ENCODE peak calls at places on chromosome 20, in nine cellular contexts. Q is Caco-2; P is dorsolateral prefrontal cortex; G is fibroblast of the aortic adventitia; E is A549; K is ascending aorta; U is CD8-positive, alpha-beta T cell; H is Calu3; F is tibial artery. Y is an unnamed sample.
A peak's percentile ranks its signal among the peaks of the same experiment; 100 is the strongest.

GRCh38 chr20:50762045-50762422 is 30.7 kb downstream of the PARD6B start:
- DNase-seq in K (no peak), Q (no peak), U (no peak), H (peak; percentile 40), G (peak; percentile 35), F (no peak), P (no peak), E (no peak), Y (no peak)

GRCh38 chr20:32965581-32966373 is 38.5 kb downstream of the SUN5 start:
- DNase-seq in Q (no peak), U (no peak), P (peak; percentile 3), K (no peak), G (no peak), F (peak; percentile 34), E (no peak), H (no peak), Y (no peak)

GRCh38 chr20:17969884-17970409 is 1.1 kb downstream of the MGME1 start:
- DNase-seq in G (no peak), E (no peak), U (peak; percentile 21), P (no peak), K (no peak), Q (peak; percentile 31), F (no peak), H (no peak), Y (no peak)

GRCh38 chr20:1423625-1424106 is 30.8 kb upstream of the FKBP1A start:
- DNase-seq in Q (peak; percentile 72), F (no peak), P (peak; percentile 39), H (peak; percentile 68), U (no peak), E (peak; percentile 78), K (no peak), G (peak; percentile 51), Y (no peak)

GRCh38 chr20:24506146-24506545 is 36.7 kb downstream of the SYNDIG1 start:
- DNase-seq in H (no peak), Q (no peak), E (no peak), F (no peak), U (no peak), G (no peak), P (peak; percentile 47), K (no peak), Y (no peak)

GRCh38 chr20:54337131-54337530 is 129.2 kb downstream of the PFDN4 start:
- DNase-seq in K (no peak), E (no peak), H (no peak), U (no peak), G (no peak), Q (no peak), P (no peak), F (no peak), Y (no peak)

GRCh38 chr20:55166063-55166462 is 690.7 kb downstream of the DOK5 start:
- DNase-seq in G (no peak), U (no peak), E (no peak), F (no peak), K (no peak), H (no peak), P (no peak), Q (no peak), Y (no peak)

GRCh38 chr20:57060407-57061057 is 205.9 kb downstream of the BMP7 start:
- DNase-seq in H (no peak), G (no peak), Q (no peak), F (peak; percentile 49), P (no peak), K (no peak), E (no peak), U (no peak), Y (no peak)

GRCh38 chr20:6008254-6008653 is 45.6 kb downstream of the LRRN4 start:
- DNase-seq in U (no peak), H (peak; percentile 8), F (peak; percentile 83), Q (peak; percentile 30), K (peak; percentile 15), P (peak; percentile 79), E (peak; percentile 78), G (peak; percentile 97), Y (no peak)

GRCh38 chr20:3646651-3647050 is 16.5 kb downstream of the GFRA4 start:
- DNase-seq in Q (no peak), P (no peak), F (no peak), G (no peak), H (no peak), U (no peak), K (no peak), E (no peak), Y (no peak)

GRCh38 chr20:57106030-57106682 is 160.3 kb downstream of the BMP7 start:
- DNase-seq in U (no peak), F (no peak), G (no peak), Q (no peak), K (no peak), E (no peak), H (no peak), P (no peak), Y (no peak)

GRCh38 chr20:5402903-5403531 is 86.3 kb upstream of the PROKR2 start:
- DNase-seq in Q (peak; percentile 67), P (no peak), U (no peak), K (no peak), H (peak; percentile 10), E (peak; percentile 53), F (no peak), G (peak; percentile 7), Y (no peak)

GRCh38 chr20:18087054-18087453 is 29.3 kb upstream of the OVOL2 start:
- DNase-seq in E (no peak), H (no peak), F (no peak), K (no peak), G (no peak), P (no peak), U (no peak), Q (no peak), Y (no peak)

GRCh38 chr20:20034486-20034885 is 17.3 kb downstream of the NAA20 start:
- DNase-seq in P (no peak), Q (no peak), K (no peak), E (no peak), F (no peak), G (no peak), U (no peak), H (no peak), Y (no peak)
- TF ChIP-seq CTCF in P (no peak), Q (no peak), K (no peak), E (no peak), F (no peak), G (no peak), U (no peak), H (no peak), Y (no peak)

GRCh38 chr20:19841740-19842139 is 83.7 kb downstream of the RIN2 start:
- DNase-seq in E (no peak), K (no peak), F (no peak), P (no peak), G (no peak), H (no peak), Q (no peak), U (no peak), Y (no peak)
- TF ChIP-seq CTCF in E (no peak), K (no peak), F (no peak), P (no peak), G (no peak), H (no peak), Q (no peak), U (no peak), Y (no peak)

DNA sequence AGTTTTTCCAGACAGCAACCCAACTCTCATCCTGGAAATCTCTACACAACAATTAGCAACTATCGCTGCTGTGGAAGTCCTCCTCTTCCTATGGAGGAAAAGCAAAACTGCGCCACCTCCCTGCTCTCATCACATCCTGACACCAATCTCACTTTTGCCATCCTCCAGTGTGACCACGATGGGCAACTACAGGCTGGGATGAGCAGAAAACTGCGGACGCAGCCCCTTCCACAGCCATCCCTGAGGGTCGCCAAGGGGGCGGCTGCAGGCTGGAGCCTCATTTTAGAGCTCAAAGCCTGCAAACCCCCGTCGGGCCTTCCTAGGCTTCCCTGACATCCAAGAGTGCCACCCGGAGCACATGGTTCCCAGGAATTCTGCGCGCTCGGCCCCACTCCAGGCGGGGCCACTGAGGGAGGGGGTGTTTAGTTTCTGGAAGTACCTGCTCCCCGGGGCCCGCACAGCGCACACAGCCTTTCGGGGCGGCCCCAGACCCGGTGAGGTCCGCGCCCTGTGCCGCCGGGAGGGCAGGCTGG is 1.2 kb downstream of the TCFL5 start:
- DNase-seq in P (peak; percentile 66), H (peak; percentile 35), G (peak; percentile 47), K (no peak), F (no peak), U (no peak), Q (no peak), E (no peak), Y (no peak)
- TF ChIP-seq CTCF in P (peak; percentile 61), H (no peak), G (peak; percentile 18), K (no peak), F (no peak), U (no peak), Q (peak; percentile 6), E (no peak), Y (no peak)

DNA sequence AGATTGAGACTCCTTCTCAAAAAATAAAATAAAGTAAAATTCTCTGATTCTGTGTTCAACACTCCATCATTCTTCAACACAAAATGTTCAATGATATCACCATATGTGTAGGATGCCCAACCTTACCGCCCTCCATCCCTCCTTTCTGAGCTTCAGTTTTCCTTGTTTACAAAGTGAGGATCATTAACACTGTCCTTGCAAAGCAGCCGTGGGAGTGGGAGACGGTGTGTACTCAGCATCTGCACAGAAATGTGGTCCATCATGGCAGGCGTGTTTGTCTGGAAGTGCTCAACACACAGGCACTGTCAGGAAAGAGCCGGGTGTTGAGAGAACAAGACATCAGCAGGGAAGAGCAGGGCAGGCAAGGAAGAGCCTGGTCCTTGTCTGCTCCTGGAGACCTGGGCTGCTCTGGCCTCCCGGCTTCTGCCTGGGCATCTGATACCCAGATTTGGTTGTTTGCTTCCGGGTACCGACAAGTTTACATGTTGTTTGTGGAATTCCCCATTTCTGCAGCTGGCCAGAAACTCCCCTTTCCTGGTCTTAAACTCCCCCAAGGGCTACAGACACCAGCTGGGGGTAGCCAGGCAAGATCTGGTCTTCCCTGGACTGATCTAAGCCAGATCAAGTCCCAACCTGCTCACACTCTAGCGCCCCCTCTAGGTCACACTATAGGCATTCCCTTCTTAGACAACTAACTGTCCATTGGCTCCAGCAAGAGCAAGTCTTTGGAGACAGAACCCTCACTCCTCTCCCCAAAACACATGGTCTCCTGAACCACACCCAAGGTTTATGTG is 26.7 kb upstream of the TTPAL start:
- DNase-seq in F (no peak), Q (peak; percentile 60), G (no peak), E (peak; percentile 61), K (no peak), H (peak; percentile 34), P (no peak), U (no peak), Y (no peak)
- TF ChIP-seq CTCF in F (no peak), Q (peak; percentile 32), G (no peak), E (peak; percentile 24), K (no peak), H (peak; percentile 43), P (no peak), U (no peak), Y (no peak)

GRCh38 chr20:49582413-49583334 is 14.7 kb upstream of the PTGIS start:
- DNase-seq in P (no peak), U (no peak), H (no peak), G (no peak), E (no peak), Q (no peak), F (no peak), K (no peak), Y (no peak)
- TF ChIP-seq CTCF in P (no peak), U (no peak), H (no peak), G (no peak), E (no peak), Q (no peak), F (no peak), K (no peak), Y (no peak)